ENCODE peak calls at places on chromosomes 7 and 10, in seven cellular contexts. W is IMR-90, B is A549, F is breast epithelium, X is ovary, S is esophagus muscularis mucosa, C is Peyer's patch. R is an unnamed sample.
A peak's percentile ranks its signal among the peaks of the same experiment; 100 is the strongest.

GRCh38 chr7:741191-741671 is 14.2 kb upstream of the PRKAR1B start:
- DNase-seq in F (peak; percentile 40), X (peak; percentile 13), W (no peak), S (no peak), B (no peak), C (no peak), R (peak; percentile 35)

GRCh38 chr7:87735360-87735759 is 107.2 kb downstream of the RUNDC3B start:
- DNase-seq in W (no peak), B (no peak), F (no peak), C (no peak), X (no peak), S (no peak), R (no peak)

GRCh38 chr10:114729103-114729659 is 71.1 kb upstream of the ABLIM1 start:
- DNase-seq in C (no peak), F (no peak), W (no peak), X (no peak), B (no peak), S (no peak), R (no peak)

GRCh38 chr7:83852136-83852535 is 203.2 kb upstream of the SEMA3E start:
- DNase-seq in F (no peak), C (no peak), S (no peak), W (no peak), B (no peak), X (no peak), R (no peak)

GRCh38 chr7:43244232-43244631 is 131.8 kb downstream of the HECW1 start:
- DNase-seq in S (no peak), B (no peak), W (peak; percentile 22), X (no peak), C (no peak), F (no peak), R (no peak)

GRCh38 chr7:76233538-76234281 is 32.0 kb downstream of the SRRM3 start:
- DNase-seq in B (no peak), S (no peak), W (no peak), C (no peak), X (no peak), F (no peak), R (no peak)

GRCh38 chr7:103990991-103991390 is 1.5 kb upstream of the RELN start:
- DNase-seq in F (no peak), S (no peak), C (no peak), W (no peak), B (no peak), X (no peak), R (peak; percentile 40)

GRCh38 chr7:80232969-80233724 is 98.5 kb downstream of the GNAI1 start:
- DNase-seq in F (no peak), S (no peak), C (no peak), B (no peak), X (no peak), W (no peak), R (no peak)

GRCh38 chr10:124231188-124232135 is 138.1 kb upstream of the CHST15 start:
- DNase-seq in C (no peak), W (no peak), F (no peak), S (no peak), B (no peak), X (no peak), R (no peak)

GRCh38 chr10:5625992-5626777 is 40.2 kb downstream of the ASB13 start:
- DNase-seq in W (no peak), C (no peak), X (no peak), B (no peak), S (no peak), F (peak; percentile 77), R (peak; percentile 96)

GRCh38 chr7:100122568-100122967 is 3.1 kb downstream of the CNPY4 start:
- DNase-seq in W (no peak), C (no peak), B (no peak), S (no peak), X (no peak), F (no peak), R (no peak)

GRCh38 chr10:94423627-94424026 is 21.3 kb downstream of the TBC1D12 start:
- DNase-seq in W (peak; percentile 75), B (no peak), X (no peak), F (no peak), C (no peak), S (no peak), R (no peak)

GRCh38 chr10:95096143-95096542 is 26.8 kb upstream of the CYP2C8 start:
- DNase-seq in B (no peak), W (no peak), X (no peak), F (no peak), C (no peak), S (no peak), R (no peak)

GRCh38 chr10:101495324-101495925 is 92.6 kb downstream of the POLL start:
- DNase-seq in S (no peak), F (no peak), W (peak; percentile 3), B (no peak), C (no peak), X (no peak), R (no peak)

GRCh38 chr7:151113344-151114150 is 27.3 kb downstream of the AGAP3 start:
- DNase-seq in F (no peak), B (peak; percentile 82), W (peak; percentile 93), C (no peak), X (no peak), S (no peak), R (no peak)

DNA sequence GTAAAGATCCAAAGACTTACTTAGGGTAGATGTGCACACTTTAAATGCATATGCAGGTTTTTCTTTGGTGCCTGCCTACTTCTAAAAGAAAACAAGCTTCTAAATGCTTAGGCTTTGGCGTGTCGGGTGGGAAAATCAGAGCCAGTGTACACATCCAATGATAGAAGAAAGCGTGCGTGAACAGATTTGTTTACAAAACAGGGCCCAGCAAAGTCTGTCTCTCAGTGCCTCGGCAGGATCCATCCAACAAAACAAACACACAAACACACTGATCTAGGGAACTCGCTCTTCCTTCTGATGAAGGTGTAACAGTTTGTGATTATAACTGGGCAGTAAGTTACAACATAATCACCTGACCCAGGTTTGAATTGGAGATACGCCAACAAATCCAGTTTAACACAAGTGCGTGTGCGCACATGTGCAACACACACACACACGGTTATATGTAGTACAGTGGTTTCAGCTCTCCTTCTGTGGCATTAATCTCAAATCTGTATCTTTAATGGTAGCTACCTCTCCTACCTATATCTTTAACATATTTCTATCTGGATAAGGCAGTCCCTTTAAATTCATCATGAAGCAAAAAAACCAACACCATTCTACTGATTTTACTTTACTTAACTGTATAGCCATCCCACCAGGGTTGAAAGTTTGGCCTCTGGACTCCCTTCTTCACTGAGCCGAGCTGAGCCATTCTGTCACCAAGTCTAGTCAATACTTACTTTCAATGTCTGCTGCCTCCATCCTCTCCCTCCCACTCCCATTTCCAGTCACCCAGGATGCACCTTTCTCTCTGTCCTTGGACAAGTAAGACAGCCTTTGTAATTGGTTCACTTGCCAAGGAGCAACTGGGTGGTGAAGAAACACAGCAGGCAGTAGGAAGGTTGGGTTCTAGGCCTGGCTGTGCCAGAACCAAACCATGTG is 184.4 kb upstream of the KLF14 start:
- DNase-seq in W (peak; percentile 53), C (no peak), B (no peak), X (no peak), S (no peak), F (no peak), R (no peak)
- H3K4me3 ChIP-seq in W (peak overlapping the region; percentile 23), C (no peak overlapping the region), B (peak overlapping the region; percentile 18), X (no peak overlapping the region), S (no peak overlapping the region), F (no peak overlapping the region), R (no peak overlapping the region)

DNA sequence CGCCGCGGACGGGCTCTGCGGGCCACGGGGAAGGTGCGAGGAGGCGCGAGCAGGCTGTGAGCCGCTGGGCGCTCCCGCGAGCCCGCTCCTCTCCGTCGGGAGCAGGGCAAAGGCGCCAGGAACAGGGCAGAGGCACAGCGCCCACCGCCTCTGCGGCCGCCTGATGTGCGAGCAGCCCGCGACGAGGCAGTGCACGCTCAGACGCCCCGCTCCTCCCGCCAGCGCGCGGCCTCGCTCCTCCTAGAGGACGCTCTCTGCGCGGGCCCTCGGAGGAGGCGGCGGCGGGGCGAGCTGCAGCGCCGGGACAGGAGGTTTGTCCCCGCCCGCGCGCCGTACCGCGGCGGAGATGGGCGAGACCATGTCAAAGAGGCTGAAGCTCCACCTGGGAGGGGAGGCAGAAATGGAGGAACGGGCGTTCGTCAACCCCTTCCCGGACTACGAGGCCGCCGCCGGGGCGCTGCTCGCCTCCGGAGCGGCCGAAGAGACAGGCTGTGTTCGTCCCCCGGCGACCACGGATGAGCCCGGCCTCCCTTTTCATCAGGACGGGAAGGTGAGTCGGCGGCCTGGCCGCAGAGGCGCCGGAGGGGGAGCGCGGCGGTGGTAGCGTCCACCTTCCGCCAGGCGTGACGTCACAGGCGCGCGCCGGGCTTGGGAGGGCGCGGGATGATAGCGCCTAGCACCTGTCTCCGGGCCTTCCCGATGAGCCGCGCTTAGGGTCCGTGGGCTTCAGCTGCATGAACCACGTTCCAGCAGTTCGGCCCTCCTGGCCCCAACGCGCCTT is 733 bp downstream of the LANCL2 start:
- DNase-seq in C (peak; percentile 94), F (peak; percentile 92), S (peak; percentile 98), W (peak; percentile 96), X (peak; percentile 93), B (peak; percentile 76), R (peak; percentile 95)
- TF ChIP-seq POLR2A in C (peak; percentile 79), F (peak; percentile 54), S (peak; percentile 34), W (peak; percentile 88), X (peak; percentile 51), B (peak; percentile 89), R (peak; percentile 79)

DNA sequence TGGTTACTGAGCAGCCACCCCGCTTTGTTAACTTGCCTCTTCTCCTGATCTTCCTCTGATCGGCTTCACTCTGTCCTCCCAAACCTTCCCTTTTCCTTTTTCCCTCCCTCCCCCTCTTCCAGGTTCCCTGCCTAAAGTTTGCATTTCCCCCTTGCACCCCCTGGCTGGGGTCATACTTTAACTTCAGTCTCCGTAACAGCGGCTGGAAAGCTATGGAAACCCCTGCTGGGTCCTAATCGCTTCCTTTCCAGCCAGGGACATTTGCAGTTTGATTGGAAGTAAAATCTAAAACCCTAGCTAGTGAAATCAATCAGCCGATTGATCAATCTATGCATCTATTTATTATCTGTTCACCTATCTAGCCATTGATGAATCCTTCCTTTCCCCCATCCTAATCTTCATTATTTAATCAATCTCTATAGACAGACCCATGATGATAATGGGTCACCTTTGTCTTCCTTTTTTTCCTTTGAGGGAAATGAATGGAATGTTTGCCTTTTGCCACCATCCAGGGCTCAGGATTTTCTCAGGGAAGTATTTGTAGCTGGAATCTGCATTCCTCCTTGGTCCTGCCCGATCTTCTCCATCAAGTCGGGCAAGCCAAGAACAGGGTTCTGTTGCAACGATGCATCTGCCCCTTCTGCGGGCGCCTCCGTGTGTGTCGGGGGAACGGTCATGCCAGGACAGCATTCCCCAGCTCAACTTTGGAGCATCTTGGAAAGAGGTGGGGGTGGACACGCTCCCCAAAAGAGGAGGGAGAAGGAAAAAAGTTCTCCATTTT is 8.8 kb downstream of the GATA3 start:
- DNase-seq in X (no peak), C (no peak), B (no peak), S (no peak), W (no peak), F (no peak), R (no peak)
- H3K4me3 ChIP-seq in X (no peak overlapping the region), C (no peak overlapping the region), B (no peak overlapping the region), S (no peak overlapping the region), W (no peak overlapping the region), F (no peak overlapping the region), R (no peak overlapping the region)

DNA sequence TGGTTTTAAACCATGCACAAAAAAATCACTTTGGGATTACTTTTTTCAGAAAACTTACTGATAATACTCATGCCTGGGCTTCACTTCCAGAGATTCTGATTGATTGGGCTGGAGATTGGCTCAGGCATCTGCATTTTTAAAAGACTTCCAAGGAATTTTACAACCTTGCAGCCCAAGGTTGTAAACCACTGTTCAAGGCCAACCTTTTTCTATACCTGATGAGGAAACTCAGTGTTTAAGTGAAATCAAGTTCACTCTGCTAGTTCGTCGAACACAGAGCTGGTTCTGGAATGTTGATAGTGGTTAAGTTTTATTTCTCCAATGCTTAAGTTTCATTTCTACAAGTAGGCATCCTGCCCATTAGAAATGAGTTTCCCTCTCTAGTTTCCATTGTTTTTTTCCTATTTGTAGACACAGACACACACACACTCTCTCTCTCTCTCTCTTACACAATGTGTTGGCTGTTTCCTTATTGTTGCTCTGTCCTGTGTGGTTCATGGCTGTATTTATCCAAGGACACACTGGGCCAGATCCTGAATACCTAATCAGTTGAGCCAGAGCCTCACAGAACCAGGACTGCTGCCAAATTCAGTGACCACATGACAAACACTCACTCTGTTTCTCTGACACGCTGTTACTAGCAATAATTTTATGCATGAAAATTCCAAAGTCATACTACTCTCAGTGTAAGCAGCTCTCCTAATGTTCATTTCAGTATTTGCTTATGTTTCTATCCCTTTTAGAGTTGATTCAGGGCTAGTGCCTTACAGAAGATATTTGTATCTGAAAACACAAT is 3.7 kb upstream of the IFIT1B start:
- DNase-seq in F (peak; percentile 83), C (peak; percentile 33), S (peak; percentile 96), B (no peak), X (peak; percentile 88), W (peak; percentile 94), R (peak; percentile 77)
- TF ChIP-seq POLR2A in F (no peak), C (no peak), S (no peak), B (no peak), X (no peak), W (no peak), R (no peak)

R was measured in right lobe of liver.